ENCODE peak calls at places on chromosomes 6 and 20, in nine cellular contexts. One of them, this sample, is unnamed.
A peak's percentile ranks its signal among the peaks of the same experiment; 100 is the strongest.

GRCh38 chr6:85432554-85432953 is 17.3 kb upstream of the NT5E start:
- DNase-seq in neural progenitor cell: no peak
- DNase-seq in right lobe of liver: no peak
- DNase-seq in Jurkat, Clone E6-1: no peak
- DNase-seq in AG10803: no peak
- DNase-seq in cardiac fibroblast: no peak
- DNase-seq in Peyer's patch: no peak
- DNase-seq in MM.1S: no peak
- DNase-seq in RWPE2: no peak
- DNase-seq in this sample: no peak

GRCh38 chr6:120005292-120005976 is 655.9 kb upstream of the MAN1A1 start:
- DNase-seq in Peyer's patch: no peak
- DNase-seq in MM.1S: no peak
- DNase-seq in AG10803: no peak
- DNase-seq in Jurkat, Clone E6-1: peak; percentile 18
- DNase-seq in RWPE2: no peak
- DNase-seq in right lobe of liver: no peak
- DNase-seq in neural progenitor cell: no peak
- DNase-seq in cardiac fibroblast: peak; percentile 1
- DNase-seq in this sample: no peak

GRCh38 chr20:22805219-22805618 is 220.8 kb upstream of the FOXA2 start:
- DNase-seq in neural progenitor cell: no peak
- DNase-seq in cardiac fibroblast: peak; percentile 91
- DNase-seq in Jurkat, Clone E6-1: no peak
- DNase-seq in Peyer's patch: no peak
- DNase-seq in MM.1S: no peak
- DNase-seq in AG10803: peak; percentile 67
- DNase-seq in right lobe of liver: no peak
- DNase-seq in RWPE2: no peak
- DNase-seq in this sample: peak; percentile 77

GRCh38 chr20:61565791-61566190 is 313.7 kb downstream of the CDH4 start:
- DNase-seq in MM.1S: no peak
- DNase-seq in cardiac fibroblast: no peak
- DNase-seq in right lobe of liver: no peak
- DNase-seq in neural progenitor cell: no peak
- DNase-seq in Jurkat, Clone E6-1: no peak
- DNase-seq in AG10803: no peak
- DNase-seq in Peyer's patch: no peak
- DNase-seq in RWPE2: no peak
- DNase-seq in this sample: no peak

GRCh38 chr6:24205020-24205492 is 79.0 kb downstream of the NRSN1 start:
- DNase-seq in Peyer's patch: no peak
- DNase-seq in Jurkat, Clone E6-1: peak; percentile 48
- DNase-seq in right lobe of liver: no peak
- DNase-seq in cardiac fibroblast: peak; percentile 52
- DNase-seq in AG10803: peak; percentile 34
- DNase-seq in MM.1S: peak; percentile 26
- DNase-seq in RWPE2: no peak
- DNase-seq in neural progenitor cell: peak; percentile 61
- DNase-seq in this sample: peak; percentile 61

GRCh38 chr20:57786304-57786942 is 76.6 kb upstream of the PMEPA1 start:
- DNase-seq in Peyer's patch: no peak
- DNase-seq in Jurkat, Clone E6-1: no peak
- DNase-seq in right lobe of liver: no peak
- DNase-seq in neural progenitor cell: no peak
- DNase-seq in cardiac fibroblast: no peak
- DNase-seq in MM.1S: no peak
- DNase-seq in RWPE2: peak; percentile 79
- DNase-seq in AG10803: no peak
- DNase-seq in this sample: peak; percentile 31

GRCh38 chr6:89297695-89298351 is 17.3 kb downstream of the GABRR2 start:
- DNase-seq in AG10803: peak; percentile 84
- DNase-seq in MM.1S: peak; percentile 94
- DNase-seq in Jurkat, Clone E6-1: no peak
- DNase-seq in Peyer's patch: peak; percentile 66
- DNase-seq in RWPE2: peak; percentile 89
- DNase-seq in cardiac fibroblast: peak; percentile 97
- DNase-seq in right lobe of liver: no peak
- DNase-seq in neural progenitor cell: peak; percentile 47
- DNase-seq in this sample: no peak

GRCh38 chr20:49964964-49965780 is 17.6 kb upstream of the SNAI1 start:
- DNase-seq in Jurkat, Clone E6-1: no peak
- DNase-seq in Peyer's patch: peak; percentile 58
- DNase-seq in RWPE2: no peak
- DNase-seq in AG10803: no peak
- DNase-seq in MM.1S: peak; percentile 32
- DNase-seq in right lobe of liver: no peak
- DNase-seq in neural progenitor cell: peak; percentile 67
- DNase-seq in cardiac fibroblast: peak; percentile 52
- DNase-seq in this sample: peak; percentile 93

DNA sequence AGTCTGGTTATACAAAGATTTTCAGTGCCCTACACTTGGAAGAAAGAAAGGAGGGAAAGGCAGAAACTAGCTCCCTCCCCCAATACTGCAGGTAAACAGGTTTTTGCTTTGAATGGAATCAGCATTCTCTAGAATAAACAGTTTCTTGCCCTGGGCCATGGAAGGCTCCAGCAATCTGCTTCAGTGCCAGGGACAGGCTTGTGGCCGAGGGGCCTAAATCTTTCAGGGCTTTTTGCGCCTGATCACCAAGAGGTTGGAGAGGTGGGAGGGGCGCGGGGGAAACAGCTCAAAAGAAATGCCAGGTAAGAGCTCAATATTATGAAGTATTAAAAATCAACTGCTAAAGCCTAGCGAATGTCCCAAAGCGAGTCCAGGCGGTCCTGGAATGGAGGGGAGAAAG is 23.8 kb downstream of the TFAP2B start:
- DNase-seq in AG10803: no peak
- DNase-seq in right lobe of liver: no peak
- DNase-seq in Peyer's patch: no peak
- DNase-seq in cardiac fibroblast: no peak
- DNase-seq in Jurkat, Clone E6-1: no peak
- DNase-seq in MM.1S: no peak
- DNase-seq in neural progenitor cell: no peak
- DNase-seq in RWPE2: no peak
- DNase-seq in this sample: peak; percentile 75
- H3K4me3 ChIP-seq in AG10803: no peak overlapping the region
- H3K4me3 ChIP-seq in right lobe of liver: no peak overlapping the region
- H3K4me3 ChIP-seq in Peyer's patch: no peak overlapping the region
- H3K4me3 ChIP-seq in cardiac fibroblast: no peak overlapping the region
- H3K4me3 ChIP-seq in Jurkat, Clone E6-1: no peak overlapping the region
- H3K4me3 ChIP-seq in MM.1S: no peak overlapping the region
- H3K4me3 ChIP-seq in neural progenitor cell: no peak overlapping the region
- H3K4me3 ChIP-seq in RWPE2: no peak overlapping the region
- H3K4me3 ChIP-seq in this sample: peak overlapping the region; percentile 22

DNA sequence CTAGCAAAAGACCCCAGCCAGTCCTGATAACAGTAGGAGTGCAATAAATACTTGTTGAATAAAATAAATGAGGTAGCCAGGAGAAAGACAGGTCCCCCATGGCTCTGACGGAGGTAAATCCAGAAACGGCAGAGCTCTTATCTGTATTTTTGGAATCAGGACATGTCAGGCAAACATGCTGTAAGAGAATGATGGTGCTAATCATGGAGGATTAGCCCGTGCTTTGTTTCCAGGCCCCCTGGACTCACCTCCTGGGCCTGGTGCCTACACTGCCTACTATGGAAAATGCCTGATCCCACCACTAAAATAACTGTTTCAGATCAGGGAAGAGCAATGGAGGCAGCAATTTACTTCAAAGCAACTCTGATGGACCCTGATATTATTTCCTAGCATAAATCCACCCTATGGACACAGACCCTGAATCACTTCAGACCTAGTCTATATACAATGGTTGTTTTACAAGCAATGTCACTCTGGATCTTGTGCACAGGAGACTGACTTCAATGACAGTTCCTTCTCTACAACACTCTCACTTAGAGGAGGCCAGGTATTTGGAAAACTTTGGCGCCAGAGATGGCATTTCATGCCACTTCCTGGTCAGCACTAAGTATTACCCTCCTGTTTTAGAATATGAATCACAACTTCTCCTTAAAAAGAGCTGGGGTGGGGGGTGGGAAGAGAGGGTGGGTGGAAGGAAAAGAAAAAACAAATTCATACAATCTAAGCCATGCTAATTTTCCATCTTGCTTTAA is 6.4 kb downstream of the MRPL14 start:
- DNase-seq in cardiac fibroblast: no peak
- DNase-seq in AG10803: no peak
- DNase-seq in Peyer's patch: no peak
- DNase-seq in Jurkat, Clone E6-1: no peak
- DNase-seq in MM.1S: no peak
- DNase-seq in right lobe of liver: no peak
- DNase-seq in neural progenitor cell: peak; percentile 46
- DNase-seq in RWPE2: no peak
- DNase-seq in this sample: peak; percentile 59
- H3K4me3 ChIP-seq in cardiac fibroblast: no peak overlapping the region
- H3K4me3 ChIP-seq in AG10803: no peak overlapping the region
- H3K4me3 ChIP-seq in Peyer's patch: no peak overlapping the region
- H3K4me3 ChIP-seq in Jurkat, Clone E6-1: no peak overlapping the region
- H3K4me3 ChIP-seq in MM.1S: no peak overlapping the region
- H3K4me3 ChIP-seq in right lobe of liver: no peak overlapping the region
- H3K4me3 ChIP-seq in neural progenitor cell: no peak overlapping the region
- H3K4me3 ChIP-seq in RWPE2: no peak overlapping the region
- H3K4me3 ChIP-seq in this sample: no peak overlapping the region

DNA sequence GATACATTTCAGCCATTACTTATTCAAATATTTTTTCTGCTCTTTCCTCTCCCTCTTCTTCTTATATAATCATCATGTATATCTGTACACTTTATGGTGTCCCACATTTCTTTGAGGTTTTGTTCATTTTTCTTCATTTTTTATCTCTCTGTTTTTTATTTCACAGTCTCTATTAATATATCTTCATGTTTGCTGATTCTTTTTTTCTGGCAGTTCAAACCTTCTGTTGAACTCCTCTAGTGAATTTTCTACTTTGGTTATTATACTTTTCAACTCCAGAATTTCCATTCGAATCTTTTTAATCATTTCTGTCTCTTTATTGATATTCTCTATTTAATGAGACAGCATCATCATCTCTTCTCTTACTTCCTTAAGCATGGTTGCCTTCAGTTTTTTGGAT is 38.9 kb upstream of the FOXC1 start:
- DNase-seq in right lobe of liver: no peak
- DNase-seq in Jurkat, Clone E6-1: no peak
- DNase-seq in cardiac fibroblast: no peak
- DNase-seq in MM.1S: no peak
- DNase-seq in RWPE2: no peak
- DNase-seq in Peyer's patch: no peak
- DNase-seq in neural progenitor cell: no peak
- DNase-seq in AG10803: no peak
- DNase-seq in this sample: no peak
- H3K4me3 ChIP-seq in right lobe of liver: no peak overlapping the region
- H3K4me3 ChIP-seq in Jurkat, Clone E6-1: no peak overlapping the region
- H3K4me3 ChIP-seq in cardiac fibroblast: no peak overlapping the region
- H3K4me3 ChIP-seq in MM.1S: no peak overlapping the region
- H3K4me3 ChIP-seq in RWPE2: no peak overlapping the region
- H3K4me3 ChIP-seq in Peyer's patch: no peak overlapping the region
- H3K4me3 ChIP-seq in neural progenitor cell: no peak overlapping the region
- H3K4me3 ChIP-seq in AG10803: no peak overlapping the region
- H3K4me3 ChIP-seq in this sample: no peak overlapping the region

DNA sequence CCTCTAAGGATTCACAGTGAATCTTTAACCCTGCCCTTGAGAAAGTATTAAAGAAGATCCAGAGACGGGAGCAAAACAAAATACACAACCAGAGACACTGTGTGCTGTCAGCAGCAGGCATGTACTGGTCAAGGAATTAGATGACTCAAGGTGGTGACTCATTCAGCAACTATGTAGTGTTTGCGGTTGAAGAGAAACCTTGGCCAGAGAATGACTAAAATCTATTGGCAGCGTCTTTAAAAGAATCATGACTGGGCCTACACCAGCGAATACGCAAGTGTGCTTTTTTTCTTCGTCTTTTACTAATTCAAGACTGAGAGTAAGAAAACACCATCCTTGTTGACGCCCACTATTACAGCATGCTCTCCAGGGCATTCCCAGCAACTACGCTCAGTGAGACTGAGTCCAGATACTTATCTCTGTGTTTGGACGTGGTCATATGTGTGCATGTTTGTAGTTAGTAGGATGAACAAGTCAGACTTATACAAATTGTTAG is 72.4 kb upstream of the BACH2 start:
- DNase-seq in RWPE2: peak; percentile 78
- DNase-seq in right lobe of liver: no peak
- DNase-seq in Jurkat, Clone E6-1: no peak
- DNase-seq in AG10803: peak; percentile 100
- DNase-seq in cardiac fibroblast: peak; percentile 100
- DNase-seq in neural progenitor cell: peak; percentile 34
- DNase-seq in MM.1S: peak; percentile 97
- DNase-seq in Peyer's patch: peak; percentile 62
- DNase-seq in this sample: peak; percentile 80
- H3K4me3 ChIP-seq in RWPE2: no peak overlapping the region
- H3K4me3 ChIP-seq in right lobe of liver: no peak overlapping the region
- H3K4me3 ChIP-seq in Jurkat, Clone E6-1: no peak overlapping the region
- H3K4me3 ChIP-seq in AG10803: no peak overlapping the region
- H3K4me3 ChIP-seq in cardiac fibroblast: no peak overlapping the region
- H3K4me3 ChIP-seq in neural progenitor cell: no peak overlapping the region
- H3K4me3 ChIP-seq in MM.1S: peak overlapping the region; percentile 6
- H3K4me3 ChIP-seq in Peyer's patch: no peak overlapping the region
- H3K4me3 ChIP-seq in this sample: peak overlapping the region; percentile 47